ENCODE peak calls at places on chromosomes 11 and 22, in eight cellular contexts. R, O, K, Y, M, Z, Q and W are unnamed samples.
A peak's percentile ranks its signal among the peaks of the same experiment; 100 is the strongest.

GRCh38 chr11:76185931-76186401 is 20.3 kb downstream of the WNT11 start:
- DNase-seq in R (no peak), O (no peak), K (no peak), Y (no peak), M (no peak), Z (no peak), Q (no peak), W (no peak)

GRCh38 chr11:48028909-48029685 is 48.7 kb downstream of the PTPRJ start:
- DNase-seq in R (no peak), O (no peak), K (no peak), Y (no peak), M (no peak), Z (no peak), Q (no peak), W (peak; percentile 67)

GRCh38 chr22:41620646-41621098 is at the start of gene DESI1:
- DNase-seq in R (no peak), O (no peak), K (no peak), Y (no peak), M (no peak), Z (no peak), Q (no peak), W (no peak)

GRCh38 chr11:93852242-93852641 is 1.8 kb upstream of the VSTM5 start:
- DNase-seq in R (no peak), O (no peak), K (no peak), Y (no peak), M (no peak), Z (no peak), Q (no peak), W (no peak)

GRCh38 chr22:24367841-24368240 is 59.6 kb upstream of the ADORA2A start:
- DNase-seq in R (no peak), O (no peak), K (no peak), Y (peak; percentile 38), M (no peak), Z (no peak), Q (no peak), W (no peak)

GRCh38 chr11:16811136-16812020 is 72.9 kb downstream of the C11orf58 start:
- DNase-seq in R (no peak), O (no peak), K (no peak), Y (no peak), M (no peak), Z (peak; percentile 51), Q (no peak), W (no peak)

GRCh38 chr11:16861867-16862266 is 123.4 kb downstream of the C11orf58 start:
- DNase-seq in R (peak; percentile 44), O (no peak), K (no peak), Y (no peak), M (no peak), Z (no peak), Q (no peak), W (no peak)

GRCh38 chr11:122813176-122813917 is 25.0 kb upstream of the CRTAM start:
- DNase-seq in R (no peak), O (no peak), K (no peak), Y (no peak), M (no peak), Z (no peak), Q (no peak), W (no peak)

GRCh38 chr11:57983211-57983610 is 40.5 kb upstream of the OR9Q1 start:
- DNase-seq in R (no peak), O (no peak), K (no peak), Y (no peak), M (no peak), Z (no peak), Q (no peak), W (no peak)

GRCh38 chr22:37370306-37370979 is 56.8 kb downstream of the ELFN2 start:
- DNase-seq in R (no peak), O (peak; percentile 54), K (no peak), Y (no peak), M (no peak), Z (peak; percentile 72), Q (peak; percentile 29), W (no peak)

GRCh38 chr11:94727766-94728165 is 40.4 kb upstream of the AMOTL1 start:
- DNase-seq in R (no peak), O (no peak), K (no peak), Y (peak; percentile 86), M (no peak), Z (no peak), Q (no peak), W (no peak)

GRCh38 chr22:35634015-35634414 is 14.2 kb upstream of the APOL6 start:
- DNase-seq in R (no peak), O (no peak), K (no peak), Y (no peak), M (no peak), Z (peak; percentile 25), Q (no peak), W (no peak)

GRCh38 chr22:21659864-21660525 is 5.8 kb upstream of the PPIL2 start:
- DNase-seq in R (peak; percentile 86), O (no peak), K (no peak), Y (no peak), M (no peak), Z (no peak), Q (no peak), W (no peak)

GRCh38 chr11:95505927-95506426 is 275.0 kb upstream of the SESN3 start:
- DNase-seq in R (no peak), O (no peak), K (no peak), Y (no peak), M (no peak), Z (no peak), Q (no peak), W (no peak)

GRCh38 chr11:129402196-129402595 is 26.5 kb downstream of the BARX2 start:
- DNase-seq in R (no peak), O (no peak), K (no peak), Y (no peak), M (no peak), Z (no peak), Q (no peak), W (no peak)

GRCh38 chr11:121688860-121689614 is 236.3 kb upstream of the SORL1-AS1 start:
- DNase-seq in R (no peak), O (no peak), K (no peak), Y (peak; percentile 68), M (no peak), Z (no peak), Q (no peak), W (no peak)

GRCh38 chr11:92045325-92045724 is 179.3 kb upstream of the FAT3 start:
- DNase-seq in R (no peak), O (no peak), K (no peak), Y (no peak), M (no peak), Z (no peak), Q (no peak), W (no peak)

GRCh38 chr11:61487342-61488025 is 21.1 kb upstream of the LRRC10B start:
- DNase-seq in R (no peak), O (no peak), K (no peak), Y (no peak), M (no peak), Z (no peak), Q (no peak), W (no peak)

GRCh38 chr11:61489833-61490585 is 18.5 kb upstream of the LRRC10B start:
- DNase-seq in R (peak; percentile 43), O (no peak), K (no peak), Y (peak; percentile 25), M (no peak), Z (no peak), Q (no peak), W (no peak)

GRCh38 chr11:61486004-61486615 is 22.4 kb upstream of the LRRC10B start:
- DNase-seq in R (no peak), O (no peak), K (no peak), Y (no peak), M (no peak), Z (no peak), Q (no peak), W (no peak)

GRCh38 chr11:61486779-61487178 is 21.8 kb upstream of the LRRC10B start:
- DNase-seq in R (no peak), O (no peak), K (no peak), Y (peak; percentile 84), M (no peak), Z (no peak), Q (no peak), W (no peak)

GRCh38 chr11:61488651-61489291 is 19.8 kb upstream of the LRRC10B start:
- DNase-seq in R (peak; percentile 37), O (peak; percentile 54), K (no peak), Y (peak; percentile 90), M (no peak), Z (no peak), Q (peak; percentile 74), W (no peak)
- H3K27ac ChIP-seq in R (no peak overlapping the region), O (no peak overlapping the region), K (peak overlapping the region; percentile 58), Y (peak overlapping the region; percentile 77), M (no peak overlapping the region), Z (peak overlapping the region; percentile 75), Q (peak overlapping the region; percentile 44), W (no peak overlapping the region)

GRCh38 chr11:59011672-59012071 is 72.4 kb downstream of the GLYATL1 start:
- DNase-seq in R (no peak), O (no peak), K (no peak), Y (no peak), M (no peak), Z (no peak), Q (no peak), W (no peak)
- H3K27me3 ChIP-seq in R (no peaks in the 10 kb centered on the region), O (no peaks in the 10 kb centered on the region), K (no peaks in the 10 kb centered on the region), Y (peaks cover 77% of the 10 kb centered on the region), M (no peaks in the 10 kb centered on the region), Z (no peaks in the 10 kb centered on the region), Q (no peaks in the 10 kb centered on the region), W (no peaks in the 10 kb centered on the region)

GRCh38 chr11:33718441-33718840 is 17.8 kb downstream of the CD59 start:
- DNase-seq in R (no peak), O (no peak), K (no peak), Y (no peak), M (no peak), Z (no peak), Q (no peak), W (no peak)

GRCh38 chr11:33721291-33721840 is 14.9 kb downstream of the CD59 start:
- DNase-seq in R (no peak), O (no peak), K (no peak), Y (peak; percentile 81), M (no peak), Z (no peak), Q (no peak), W (no peak)

GRCh38 chr11:33721984-33722383 is 14.2 kb downstream of the CD59 start:
- DNase-seq in R (no peak), O (no peak), K (no peak), Y (no peak), M (no peak), Z (no peak), Q (no peak), W (no peak)

GRCh38 chr11:33722579-33723234 is 13.5 kb downstream of the CD59 start:
- DNase-seq in R (peak; percentile 61), O (no peak), K (no peak), Y (peak; percentile 86), M (no peak), Z (no peak), Q (no peak), W (no peak)

DNA sequence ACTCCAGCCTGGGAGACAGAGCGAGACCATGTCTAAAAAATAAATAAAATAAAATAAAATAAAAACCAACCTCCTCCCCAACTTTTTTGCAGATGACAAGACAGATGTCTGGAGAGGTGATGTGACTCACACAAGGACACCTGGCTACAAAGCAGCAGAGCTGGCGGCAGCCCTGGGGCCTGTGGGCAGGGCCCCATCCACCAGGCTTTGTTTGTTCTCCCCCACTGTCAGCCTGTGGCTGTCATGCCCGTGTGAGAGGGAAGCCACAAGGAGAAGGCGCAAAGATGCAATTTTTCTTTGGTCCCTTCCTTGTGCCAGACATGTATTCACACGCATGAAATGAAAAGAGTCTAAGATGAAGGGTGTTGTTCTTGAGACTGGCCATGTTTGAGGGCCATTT is 16.6 kb downstream of the CD59 start:
- DNase-seq in R (no peak), O (no peak), K (no peak), Y (peak; percentile 58), M (no peak), Z (no peak), Q (no peak), W (no peak)
- H3K4me1 ChIP-seq in R (peaks cover 26% of the 10 kb centered on the region), O (no peaks in the 10 kb centered on the region), K (peaks cover 53% of the 10 kb centered on the region), Y (peaks cover 90% of the 10 kb centered on the region), M (peaks cover 34% of the 10 kb centered on the region), Z (peaks cover 40% of the 10 kb centered on the region), Q (peaks cover 24% of the 10 kb centered on the region), W (no peaks in the 10 kb centered on the region)

GRCh38 chr11:62402994-62403393 is 15.8 kb upstream of the SCGB1A1 start:
- DNase-seq in R (no peak), O (no peak), K (no peak), Y (no peak), M (no peak), Z (no peak), Q (no peak), W (no peak)
- H3K27ac ChIP-seq in R (no peak overlapping the region), O (peak overlapping the region; percentile 16), K (peak overlapping the region; percentile 29), Y (no peak overlapping the region), M (peak overlapping the region; percentile 80), Z (peak overlapping the region; percentile 95), Q (peak overlapping the region; percentile 81), W (no peak overlapping the region)